ENCODE peak calls at places on chromosome 9, in five cellular contexts. X, L, B, S and V are unnamed samples.

GRCh38 chr9:91515074-91515687 is 91.5 kb upstream of the NFIL3 start:
- DNase-seq in X (no peak), L (peak; percentile 58), B (peak; percentile 33), S (peak; percentile 61), V (no peak)

GRCh38 chr9:94918038-94918753 is 191.7 kb downstream of the AOPEP start:
- DNase-seq in X (no peak), L (no peak), B (no peak), S (no peak), V (no peak)

GRCh38 chr9:136049451-136050265 is 45.4 kb downstream of the NACC2 start:
- DNase-seq in X (no peak), L (peak; percentile 46), B (no peak), S (no peak), V (no peak)

GRCh38 chr9:1362845-1363244 is 312.7 kb downstream of the DMRT2 start:
- DNase-seq in X (no peak), L (no peak), B (no peak), S (no peak), V (no peak)

GRCh38 chr9:93576296-93577044 is at the start of gene PHF2:
- DNase-seq in X (peak; percentile 59), L (no peak), B (peak; percentile 40), S (no peak), V (no peak)

GRCh38 chr9:124475158-124475867 is 25.1 kb downstream of the ADGRD2 start:
- DNase-seq in X (peak; percentile 50), L (no peak), B (no peak), S (no peak), V (no peak)

GRCh38 chr9:133735894-133736293 is 2.3 kb downstream of the SARDH start:
- DNase-seq in X (peak; percentile 0), L (no peak), B (no peak), S (no peak), V (no peak)

GRCh38 chr9:123679330-123679987 is 250.5 kb downstream of the DENND1A start:
- DNase-seq in X (no peak), L (no peak), B (peak; percentile 27), S (peak; percentile 28), V (no peak)